ENCODE peak calls at places on chromosomes 13 and 19, in six cellular contexts. J is effector memory CD4-positive, alpha-beta T cell; S is H9; P is adrenal gland; O is neuronal stem cell; K is H1. R is an unnamed sample.

GRCh38 chr19:22144394-22144793 is 52.4 kb downstream of the ZNF676 start:
- DNase-seq in J (no peak), S (no peak), P (no peak), O (peak; percentile 9), K (peak; percentile 41), R (peak; percentile 0)

GRCh38 chr19:4495471-4495870 is 22.8 kb downstream of the PLIN4 start:
- DNase-seq in J (no peak), S (peak; percentile 65), P (no peak), O (no peak), K (peak; percentile 56), R (no peak)

GRCh38 chr13:93388701-93389100 is 162.1 kb downstream of the GPC6 start:
- DNase-seq in J (no peak), S (no peak), P (no peak), O (no peak), K (no peak), R (no peak)

GRCh38 chr13:31029129-31029528 is 96.7 kb downstream of the TEX26 start:
- DNase-seq in J (no peak), S (no peak), P (no peak), O (no peak), K (no peak), R (no peak)

GRCh38 chr13:27425151-27425917 is 915 bp downstream of the GTF3A start:
- DNase-seq in J (no peak), S (no peak), P (peak; percentile 16), O (no peak), K (peak; percentile 47), R (no peak)

GRCh38 chr19:17687857-17688784 is at the start of gene UNC13A:
- DNase-seq in J (peak; percentile 9), S (peak; percentile 83), P (peak; percentile 57), O (peak; percentile 79), K (peak; percentile 98), R (no peak)

GRCh38 chr19:10474962-10475451 is 28.1 kb downstream of the KEAP1 start:
- DNase-seq in J (no peak), S (no peak), P (no peak), O (no peak), K (no peak), R (no peak)

GRCh38 chr13:100399455-100399854 is 189.1 kb downstream of the GGACT start:
- DNase-seq in J (no peak), S (no peak), P (no peak), O (no peak), K (no peak), R (no peak)

GRCh38 chr19:48041877-48042580 is 1.9 kb downstream of the CABP5 start:
- DNase-seq in J (no peak), S (no peak), P (no peak), O (no peak), K (no peak), R (no peak)

GRCh38 chr19:55340144-55340783 is 588 bp downstream of the KMT5C start:
- DNase-seq in J (peak; percentile 14), S (peak; percentile 52), P (peak; percentile 39), O (no peak), K (no peak), R (no peak)

GRCh38 chr13:33617055-33617454 is 200.9 kb upstream of the RFC3 start:
- DNase-seq in J (no peak), S (no peak), P (no peak), O (no peak), K (no peak), R (no peak)

GRCh38 chr13:30128591-30128990 is 178.8 kb downstream of the KATNAL1 start:
- DNase-seq in J (no peak), S (no peak), P (no peak), O (no peak), K (no peak), R (no peak)

GRCh38 chr19:18672606-18673337 is 10.7 kb upstream of the CRTC1 start:
- DNase-seq in J (no peak), S (peak; percentile 63), P (no peak), O (no peak), K (no peak), R (no peak)

GRCh38 chr13:101711307-101712025 is 259.0 kb downstream of the ITGBL1 start:
- DNase-seq in J (no peak), S (no peak), P (no peak), O (no peak), K (no peak), R (no peak)

GRCh38 chr19:20162821-20163220 is 4.2 kb upstream of the ZNF486 start:
- DNase-seq in J (peak; percentile 8), S (no peak), P (no peak), O (no peak), K (no peak), R (no peak)

GRCh38 chr19:49590971-49591730 is at the start of gene PRR12:
- DNase-seq in J (peak; percentile 69), S (peak; percentile 81), P (peak; percentile 73), O (peak; percentile 73), K (peak; percentile 77), R (no peak)

GRCh38 chr13:77337159-77337558 is 10.3 kb upstream of the MYCBP2 start:
- DNase-seq in J (no peak), S (no peak), P (no peak), O (no peak), K (no peak), R (no peak)

GRCh38 chr19:5017235-5017634 is 48.3 kb downstream of the KDM4B start:
- DNase-seq in J (no peak), S (no peak), P (no peak), O (no peak), K (no peak), R (no peak)

GRCh38 chr19:34481861-34482379 is 362 bp downstream of the WTIP start:
- DNase-seq in J (no peak), S (no peak), P (no peak), O (no peak), K (peak; percentile 63), R (no peak)

GRCh38 chr19:56109216-56109615 is 11.9 kb downstream of the ZNF787 start:
- DNase-seq in J (no peak), S (no peak), P (peak; percentile 50), O (no peak), K (no peak), R (no peak)

GRCh38 chr13:54004026-54004699 is 975.5 kb downstream of the OLFM4 start:
- DNase-seq in J (no peak), S (no peak), P (no peak), O (no peak), K (no peak), R (no peak)

GRCh38 chr19:45884682-45885555 is 1.0 kb downstream of the IRF2BP1 start:
- DNase-seq in J (no peak), S (peak; percentile 47), P (no peak), O (no peak), K (no peak), R (no peak)

GRCh38 chr13:112133489-112134149 is 66.7 kb downstream of the SOX1 start:
- DNase-seq in J (no peak), S (no peak), P (no peak), O (peak; percentile 11), K (no peak), R (no peak)

GRCh38 chr19:35905178-35905727 is 2.8 kb downstream of the TYROBP start:
- DNase-seq in J (no peak), S (no peak), P (no peak), O (no peak), K (no peak), R (no peak)

GRCh38 chr19:19740755-19741154 is 7.8 kb upstream of the ZNF14 start:
- DNase-seq in J (no peak), S (peak; percentile 21), P (no peak), O (no peak), K (no peak), R (no peak)

GRCh38 chr19:35843676-35844481 is 8.4 kb downstream of the NPHS1 start:
- DNase-seq in J (no peak), S (peak; percentile 96), P (no peak), O (no peak), K (peak; percentile 93), R (peak; percentile 87)

GRCh38 chr13:21673592-21674270 is 2.9 kb downstream of the FGF9 start:
- DNase-seq in J (no peak), S (peak; percentile 71), P (peak; percentile 54), O (peak; percentile 72), K (peak; percentile 82), R (no peak)

GRCh38 chr13:29503041-29503837 is 92.2 kb downstream of the SLC7A1 start:
- DNase-seq in J (no peak), S (peak; percentile 84), P (no peak), O (no peak), K (peak; percentile 66), R (peak; percentile 18)

GRCh38 chr19:18249834-18250233 is 23.6 kb upstream of the PDE4C start:
- DNase-seq in J (no peak), S (no peak), P (no peak), O (no peak), K (no peak), R (no peak)

GRCh38 chr13:38883783-38884182 is 106.8 kb downstream of the STOML3 start:
- DNase-seq in J (no peak), S (no peak), P (no peak), O (no peak), K (no peak), R (no peak)

DNA sequence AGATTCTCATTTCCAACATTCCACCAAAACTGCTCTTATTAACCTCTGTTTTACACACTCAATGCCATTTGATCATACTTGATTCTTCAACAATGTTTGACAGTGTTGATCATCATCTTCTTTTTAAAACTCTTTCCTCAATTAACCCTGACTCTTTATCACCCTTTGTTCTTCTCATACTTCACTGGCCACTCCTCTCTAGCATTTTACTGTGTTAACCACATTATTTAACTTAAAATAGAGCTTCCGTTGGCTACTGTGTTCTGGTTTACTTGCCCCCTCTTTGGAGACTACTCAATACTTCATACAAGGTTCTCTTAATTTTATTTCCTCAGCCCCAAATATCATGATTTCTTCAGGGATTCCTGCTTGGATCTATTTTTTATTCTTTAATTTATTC is 121.1 kb upstream of the SPRY2 start:
- DNase-seq in J (no peak), S (no peak), P (no peak), O (no peak), K (no peak), R (no peak)
- H3K4me1 ChIP-seq in J (no peaks in the 10 kb centered on the region), S (no peaks in the 10 kb centered on the region), P (no peaks in the 10 kb centered on the region), O (no peaks in the 10 kb centered on the region), K (no peaks in the 10 kb centered on the region), R (no peaks in the 10 kb centered on the region)

DNA sequence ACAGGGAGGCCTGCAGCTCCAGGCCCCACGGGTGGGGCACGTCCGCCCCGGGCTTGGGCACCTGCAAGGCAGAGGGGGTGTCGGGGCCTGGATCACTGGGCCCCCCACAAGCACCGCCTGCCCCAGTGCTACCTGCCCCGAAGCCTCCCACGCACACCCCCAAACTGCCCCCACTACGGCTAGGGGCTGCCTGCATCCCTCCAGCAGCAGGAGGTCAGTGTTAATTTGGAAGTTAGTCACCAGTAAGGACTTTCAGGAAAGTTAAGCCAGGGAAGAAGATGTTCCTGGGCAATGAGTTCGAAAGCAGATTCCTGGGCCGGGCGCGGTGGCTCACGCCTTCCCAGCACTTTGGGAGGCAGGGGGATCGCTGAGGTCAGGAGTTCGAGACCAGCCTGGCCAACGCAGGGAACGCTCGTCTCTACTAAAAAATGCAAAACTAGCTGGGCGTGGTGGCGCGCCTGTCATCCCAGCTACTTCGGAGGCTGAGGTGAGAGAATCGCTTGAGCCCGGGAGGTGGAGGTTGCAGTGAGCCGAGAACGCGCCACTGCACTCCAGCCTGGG is 5.5 kb downstream of the PEAK3 start:
- DNase-seq in J (no peak), S (no peak), P (no peak), O (no peak), K (no peak), R (no peak)
- H3K4me1 ChIP-seq in J (peaks cover 25% of the 10 kb centered on the region), S (peaks cover 2% of the 10 kb centered on the region), P (peaks cover 45% of the 10 kb centered on the region), O (peaks cover 10% of the 10 kb centered on the region), K (peaks cover 13% of the 10 kb centered on the region), R (peaks cover 6% of the 10 kb centered on the region)

GRCh38 chr19:40225440-40226305 is 816 bp downstream of the CCNP start:
- DNase-seq in J (no peak), S (no peak), P (no peak), O (no peak), K (no peak), R (no peak)
- H3K4me1 ChIP-seq in J (peaks cover 15% of the 10 kb centered on the region), S (no peaks in the 10 kb centered on the region), P (peaks cover 24% of the 10 kb centered on the region), O (no peaks in the 10 kb centered on the region), K (peaks cover 4% of the 10 kb centered on the region), R (no peaks in the 10 kb centered on the region)

GRCh38 chr19:57506163-57506562 is 6.4 kb downstream of the ZNF773 start:
- DNase-seq in J (no peak), S (no peak), P (no peak), O (no peak), K (no peak), R (no peak)
- H3K4me1 ChIP-seq in J (no peaks in the 10 kb centered on the region), S (no peaks in the 10 kb centered on the region), P (no peaks in the 10 kb centered on the region), O (no peaks in the 10 kb centered on the region), K (no peaks in the 10 kb centered on the region), R (no peaks in the 10 kb centered on the region)

R was measured in iPS DF 6.9.